ENCODE peak calls at places on chromosomes 4 and X, in ten cellular contexts. One of them, this sample, is unnamed.

GRCh38 chrX:107714196-107714811 is 61.3 kb downstream of the TSC22D3 start:
- DNase-seq in uterus: no peak
- DNase-seq in suprapubic skin: peak
- DNase-seq in A549: no peak
- DNase-seq in endothelial cell of umbilical vein: no peak
- DNase-seq in body of pancreas: no peak
- DNase-seq in lower leg skin: peak
- DNase-seq in upper lobe of left lung: no peak
- DNase-seq in stomach: no peak
- DNase-seq in HepG2: no peak
- DNase-seq in this sample: no peak

GRCh38 chrX:18075603-18076002 is 145.1 kb downstream of the BEND2 start:
- DNase-seq in uterus: no peak
- DNase-seq in suprapubic skin: no peak
- DNase-seq in A549: no peak
- DNase-seq in endothelial cell of umbilical vein: no peak
- DNase-seq in body of pancreas: no peak
- DNase-seq in lower leg skin: no peak
- DNase-seq in upper lobe of left lung: no peak
- DNase-seq in stomach: no peak
- DNase-seq in HepG2: no peak
- DNase-seq in this sample: no peak

GRCh38 chrX:22395372-22395771 is 122.7 kb downstream of the CBLL2 start:
- DNase-seq in uterus: no peak
- DNase-seq in suprapubic skin: no peak
- DNase-seq in A549: no peak
- DNase-seq in endothelial cell of umbilical vein: peak
- DNase-seq in body of pancreas: no peak
- DNase-seq in lower leg skin: no peak
- DNase-seq in upper lobe of left lung: no peak
- DNase-seq in stomach: no peak
- DNase-seq in HepG2: no peak
- DNase-seq in this sample: no peak

GRCh38 chr4:88705805-88706518 is 8.3 kb upstream of the NAP1L5 start:
- DNase-seq in uterus: no peak
- DNase-seq in suprapubic skin: no peak
- DNase-seq in A549: no peak
- DNase-seq in endothelial cell of umbilical vein: peak
- DNase-seq in body of pancreas: no peak
- DNase-seq in lower leg skin: no peak
- DNase-seq in upper lobe of left lung: no peak
- DNase-seq in stomach: no peak
- DNase-seq in HepG2: no peak
- DNase-seq in this sample: no peak

GRCh38 chr4:126778348-126778747 is 854.4 kb upstream of the INTU start:
- DNase-seq in uterus: no peak
- DNase-seq in suprapubic skin: no peak
- DNase-seq in A549: no peak
- DNase-seq in endothelial cell of umbilical vein: peak
- DNase-seq in body of pancreas: no peak
- DNase-seq in lower leg skin: no peak
- DNase-seq in upper lobe of left lung: no peak
- DNase-seq in stomach: no peak
- DNase-seq in HepG2: no peak
- DNase-seq in this sample: no peak

GRCh38 chr4:84401669-84402068 is 97.4 kb downstream of the NKX6-1 start:
- DNase-seq in uterus: no peak
- DNase-seq in suprapubic skin: no peak
- DNase-seq in A549: no peak
- DNase-seq in endothelial cell of umbilical vein: no peak
- DNase-seq in body of pancreas: peak
- DNase-seq in lower leg skin: no peak
- DNase-seq in upper lobe of left lung: no peak
- DNase-seq in stomach: no peak
- DNase-seq in HepG2: no peak
- DNase-seq in this sample: no peak

GRCh38 chr4:163755013-163755412 is 260.5 kb downstream of the TMA16 start:
- DNase-seq in uterus: no peak
- DNase-seq in suprapubic skin: no peak
- DNase-seq in A549: no peak
- DNase-seq in endothelial cell of umbilical vein: no peak
- DNase-seq in body of pancreas: no peak
- DNase-seq in lower leg skin: no peak
- DNase-seq in upper lobe of left lung: no peak
- DNase-seq in stomach: no peak
- DNase-seq in HepG2: no peak
- DNase-seq in this sample: no peak

GRCh38 chrX:104806346-104806745 is 240.3 kb downstream of the IL1RAPL2 start:
- DNase-seq in uterus: no peak
- DNase-seq in suprapubic skin: no peak
- DNase-seq in A549: no peak
- DNase-seq in endothelial cell of umbilical vein: no peak
- DNase-seq in body of pancreas: no peak
- DNase-seq in lower leg skin: no peak
- DNase-seq in upper lobe of left lung: no peak
- DNase-seq in stomach: no peak
- DNase-seq in HepG2: no peak
- DNase-seq in this sample: no peak

GRCh38 chr4:76688737-76689078 is 209.2 kb downstream of the SOWAHB start:
- DNase-seq in uterus: no peak
- DNase-seq in suprapubic skin: no peak
- DNase-seq in A549: no peak
- DNase-seq in endothelial cell of umbilical vein: no peak
- DNase-seq in body of pancreas: peak
- DNase-seq in lower leg skin: no peak
- DNase-seq in upper lobe of left lung: no peak
- DNase-seq in stomach: no peak
- DNase-seq in HepG2: no peak
- DNase-seq in this sample: no peak

GRCh38 chr4:76690091-76690905 is 207.6 kb downstream of the SOWAHB start:
- DNase-seq in uterus: no peak
- DNase-seq in suprapubic skin: no peak
- DNase-seq in A549: peak
- DNase-seq in endothelial cell of umbilical vein: no peak
- DNase-seq in body of pancreas: peak
- DNase-seq in lower leg skin: no peak
- DNase-seq in upper lobe of left lung: no peak
- DNase-seq in stomach: peak
- DNase-seq in HepG2: no peak
- DNase-seq in this sample: no peak

GRCh38 chr4:76687730-76688441 is 210.1 kb downstream of the SOWAHB start:
- DNase-seq in uterus: no peak
- DNase-seq in suprapubic skin: no peak
- DNase-seq in A549: no peak
- DNase-seq in endothelial cell of umbilical vein: no peak
- DNase-seq in body of pancreas: no peak
- DNase-seq in lower leg skin: no peak
- DNase-seq in upper lobe of left lung: no peak
- DNase-seq in stomach: no peak
- DNase-seq in HepG2: no peak
- DNase-seq in this sample: no peak

GRCh38 chr4:76690906-76691275 is 207.1 kb downstream of the SOWAHB start:
- DNase-seq in uterus: no peak
- DNase-seq in suprapubic skin: no peak
- DNase-seq in A549: no peak
- DNase-seq in endothelial cell of umbilical vein: no peak
- DNase-seq in body of pancreas: no peak
- DNase-seq in lower leg skin: no peak
- DNase-seq in upper lobe of left lung: no peak
- DNase-seq in stomach: no peak
- DNase-seq in HepG2: no peak
- DNase-seq in this sample: no peak

DNA sequence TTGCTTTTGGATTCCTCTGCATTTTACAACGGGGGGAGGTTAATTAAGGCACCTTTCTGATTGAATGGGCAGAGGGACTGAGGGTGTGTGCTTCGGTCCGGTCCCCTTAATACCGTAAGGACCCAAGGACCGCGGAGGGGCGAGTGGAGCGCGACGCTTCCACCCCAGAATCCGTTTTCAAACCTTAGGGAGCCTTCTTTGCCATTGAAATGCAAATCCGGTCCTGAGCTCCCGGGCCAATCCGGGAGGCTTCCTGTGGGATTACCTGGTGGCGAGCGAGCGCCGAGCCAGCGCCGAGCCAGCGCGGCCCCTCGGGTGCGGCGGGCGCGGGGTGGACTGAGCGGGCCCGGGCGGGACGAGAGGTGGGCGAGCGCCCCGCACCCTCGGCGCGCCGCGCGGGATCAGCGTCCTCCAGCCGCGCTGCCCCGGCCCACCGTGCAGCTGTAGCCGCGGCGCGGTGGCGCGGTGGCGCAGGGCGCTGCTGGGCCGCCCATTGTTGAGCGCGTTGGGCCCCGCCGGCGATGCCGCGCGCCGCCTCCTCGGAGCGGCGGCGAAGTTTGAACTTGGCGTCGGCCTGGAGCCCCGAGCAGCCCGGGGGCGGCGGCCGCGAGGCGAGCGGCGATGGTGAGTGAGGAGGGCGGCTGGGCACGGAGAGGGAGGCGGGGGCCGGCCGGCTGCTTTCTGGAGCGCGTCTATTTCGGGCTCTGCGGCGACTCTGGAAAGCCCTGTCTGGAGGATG is 208.7 kb downstream of the SOWAHB start:
- DNase-seq in uterus: peak
- DNase-seq in suprapubic skin: no peak
- DNase-seq in A549: peak
- DNase-seq in endothelial cell of umbilical vein: peak
- DNase-seq in body of pancreas: peak
- DNase-seq in lower leg skin: no peak
- DNase-seq in upper lobe of left lung: peak
- DNase-seq in stomach: peak
- DNase-seq in HepG2: no peak
- DNase-seq in this sample: no peak
- TF ChIP-seq CTCF in uterus: no peak
- TF ChIP-seq CTCF in suprapubic skin: no peak
- TF ChIP-seq CTCF in A549: no peak
- TF ChIP-seq CTCF in endothelial cell of umbilical vein: no peak
- TF ChIP-seq CTCF in body of pancreas: no peak
- TF ChIP-seq CTCF in lower leg skin: no peak
- TF ChIP-seq CTCF in upper lobe of left lung: peak
- TF ChIP-seq CTCF in stomach: no peak
- TF ChIP-seq CTCF in HepG2: no peak
- TF ChIP-seq CTCF in this sample: no peak

DNA sequence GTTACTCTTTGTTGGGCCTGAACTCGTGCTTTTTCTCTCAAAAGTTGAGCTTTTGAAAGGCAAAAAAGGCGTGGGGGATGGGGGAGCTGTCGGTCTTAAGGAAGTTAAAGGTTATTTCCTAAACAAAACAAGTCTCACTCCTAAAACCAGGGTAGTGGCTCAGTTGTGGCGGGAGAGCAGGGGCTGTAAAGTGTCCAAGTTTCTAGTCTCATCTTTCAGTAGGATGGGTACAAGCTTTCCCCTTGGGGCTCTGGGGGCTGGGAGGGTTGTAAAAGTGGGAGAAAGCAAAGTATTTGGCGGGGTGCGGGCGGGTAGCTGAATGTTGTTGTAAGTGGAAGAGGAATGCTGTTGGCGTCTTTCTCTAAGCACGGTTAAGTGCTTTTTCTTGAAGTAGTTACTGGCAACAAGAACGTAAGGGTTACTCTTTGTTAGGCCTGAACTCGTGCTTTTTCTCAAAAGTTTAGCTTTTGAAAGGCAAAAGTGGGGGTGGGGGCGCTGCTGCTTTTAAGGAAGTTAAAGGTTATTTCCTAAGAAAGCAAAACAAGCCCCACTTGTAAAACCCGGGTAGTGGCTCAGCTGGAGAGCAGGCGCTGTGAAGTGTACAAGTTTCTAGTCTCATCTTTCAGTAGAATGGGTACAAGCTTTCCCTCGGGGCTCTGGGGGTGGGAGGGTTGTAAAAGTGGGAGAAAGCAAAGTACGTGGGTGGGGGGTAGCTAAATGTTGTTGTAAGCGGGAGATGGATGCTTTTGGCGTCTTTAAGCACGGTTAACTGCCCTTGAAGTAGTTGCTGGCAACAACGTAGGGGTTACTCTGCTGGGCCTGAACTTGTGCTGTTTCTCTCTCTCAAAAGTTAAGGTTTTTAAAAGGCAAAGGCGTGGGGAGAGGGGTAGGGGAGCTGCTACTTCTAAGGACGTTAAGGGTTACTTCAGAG is 1.1 kb upstream of the WDR1 start:
- DNase-seq in uterus: peak
- DNase-seq in suprapubic skin: no peak
- DNase-seq in A549: no peak
- DNase-seq in endothelial cell of umbilical vein: peak
- DNase-seq in body of pancreas: no peak
- DNase-seq in lower leg skin: no peak
- DNase-seq in upper lobe of left lung: peak
- DNase-seq in stomach: no peak
- DNase-seq in HepG2: no peak
- DNase-seq in this sample: peak
- TF ChIP-seq POLR2A in uterus: no peak
- TF ChIP-seq POLR2A in suprapubic skin: no peak
- TF ChIP-seq POLR2A in A549: no peak
- TF ChIP-seq POLR2A in endothelial cell of umbilical vein: no peak
- TF ChIP-seq POLR2A in body of pancreas: no peak
- TF ChIP-seq POLR2A in lower leg skin: no peak
- TF ChIP-seq POLR2A in upper lobe of left lung: no peak
- TF ChIP-seq POLR2A in stomach: no peak
- TF ChIP-seq POLR2A in HepG2: peak
- TF ChIP-seq POLR2A in this sample: no peak

DNA sequence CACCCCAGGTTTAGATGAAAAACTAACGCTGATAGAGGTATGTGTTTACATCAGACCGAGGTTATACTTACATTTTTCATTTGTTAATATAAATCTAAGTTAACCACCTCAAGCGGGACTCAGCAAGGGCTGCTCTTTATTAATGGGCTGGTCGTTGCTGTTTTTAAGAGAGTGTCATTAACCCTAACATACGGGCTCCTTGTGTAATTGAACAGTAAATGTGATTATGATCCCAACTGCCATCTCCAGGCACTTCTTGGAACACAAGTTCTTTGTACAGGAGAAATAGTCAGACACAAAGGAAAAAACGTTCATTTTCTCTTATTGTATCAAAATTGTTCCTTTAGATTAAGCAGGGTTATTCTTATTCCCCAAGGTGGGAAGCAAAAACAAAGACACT is 95.7 kb downstream of the RASL11B start:
- DNase-seq in uterus: no peak
- DNase-seq in suprapubic skin: no peak
- DNase-seq in A549: no peak
- DNase-seq in endothelial cell of umbilical vein: no peak
- DNase-seq in body of pancreas: no peak
- DNase-seq in lower leg skin: no peak
- DNase-seq in upper lobe of left lung: no peak
- DNase-seq in stomach: no peak
- DNase-seq in HepG2: no peak
- DNase-seq in this sample: no peak
- TF ChIP-seq CTCF in uterus: no peak
- TF ChIP-seq CTCF in suprapubic skin: no peak
- TF ChIP-seq CTCF in A549: no peak
- TF ChIP-seq CTCF in endothelial cell of umbilical vein: no peak
- TF ChIP-seq CTCF in body of pancreas: no peak
- TF ChIP-seq CTCF in lower leg skin: no peak
- TF ChIP-seq CTCF in upper lobe of left lung: no peak
- TF ChIP-seq CTCF in stomach: no peak
- TF ChIP-seq CTCF in HepG2: no peak
- TF ChIP-seq CTCF in this sample: no peak

DNA sequence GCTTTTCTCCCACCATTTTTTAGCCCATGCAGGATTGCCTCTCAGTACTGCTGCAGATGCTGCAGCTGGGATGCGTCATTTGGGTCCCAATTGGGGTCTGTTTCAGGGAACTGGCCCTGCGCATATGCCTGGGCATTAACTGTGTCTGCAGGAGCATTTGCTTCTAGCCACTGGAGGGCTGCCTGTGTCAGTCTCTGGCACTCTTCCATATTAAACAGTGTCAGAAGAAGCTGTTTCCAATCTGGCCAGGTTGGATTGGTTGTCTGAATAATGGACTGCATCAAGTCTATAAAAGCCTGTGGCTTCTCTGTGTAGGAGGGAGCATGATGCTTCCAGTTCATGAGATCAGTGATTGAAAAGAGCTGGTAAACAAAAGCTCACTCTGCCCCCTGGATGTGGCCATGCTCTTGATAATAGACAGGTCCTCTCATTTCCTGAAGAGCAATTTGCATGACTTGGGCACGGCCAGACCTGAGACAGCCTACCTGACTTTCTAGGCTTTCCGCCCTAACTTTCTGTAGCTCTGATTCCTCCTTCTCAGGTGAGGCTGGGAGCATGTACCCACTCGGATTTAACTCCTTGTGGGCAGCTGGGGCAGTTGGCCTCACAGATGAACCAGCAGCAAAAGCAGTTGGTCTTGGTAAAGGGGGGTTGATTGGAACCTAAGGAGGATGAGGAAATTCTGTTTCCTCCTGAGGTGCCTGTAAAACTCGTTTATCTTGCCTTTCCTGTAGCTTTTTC is 29.2 kb downstream of the SULT1E1 start:
- DNase-seq in uterus: no peak
- DNase-seq in suprapubic skin: no peak
- DNase-seq in A549: no peak
- DNase-seq in endothelial cell of umbilical vein: peak
- DNase-seq in body of pancreas: peak
- DNase-seq in lower leg skin: no peak
- DNase-seq in upper lobe of left lung: no peak
- DNase-seq in stomach: peak
- DNase-seq in HepG2: peak
- DNase-seq in this sample: no peak
- TF ChIP-seq POLR2A in uterus: no peak
- TF ChIP-seq POLR2A in suprapubic skin: no peak
- TF ChIP-seq POLR2A in A549: no peak
- TF ChIP-seq POLR2A in endothelial cell of umbilical vein: no peak
- TF ChIP-seq POLR2A in body of pancreas: no peak
- TF ChIP-seq POLR2A in lower leg skin: no peak
- TF ChIP-seq POLR2A in upper lobe of left lung: no peak
- TF ChIP-seq POLR2A in stomach: no peak
- TF ChIP-seq POLR2A in HepG2: no peak
- TF ChIP-seq POLR2A in this sample: no peak

This sample was measured in breast epithelium.